ENCODE peak calls at places on chromosomes 11 and 22, in seven cellular contexts. Y is dorsolateral prefrontal cortex, F is pancreas, O is WERI-Rb-1, G is A549, B is heart right ventricle, R is sigmoid colon. S is an unnamed sample.

GRCh38 chr11:10777806-10778205 is 26.8 kb downstream of the CTR9 start:
- DNase-seq in Y (no peak), F (no peak), O (no peak), G (no peak), B (no peak), R (no peak), S (no peak)

GRCh38 chr22:22705328-22706100 is 61.1 kb downstream of the GGTLC2 start:
- DNase-seq in Y (no peak), F (no peak), O (no peak), G (no peak), B (no peak), R (no peak), S (no peak)

GRCh38 chr11:77467993-77468392 is 5.9 kb downstream of the PAK1 start:
- DNase-seq in Y (no peak), F (no peak), O (no peak), G (no peak), B (no peak), R (no peak), S (no peak)

GRCh38 chr11:72072348-72072747 is 8.0 kb downstream of the NUMA1 start:
- DNase-seq in Y (no peak), F (no peak), O (no peak), G (no peak), B (no peak), R (no peak), S (no peak)

GRCh38 chr22:20021196-20022181 is 579 bp downstream of the TANGO2 start:
- DNase-seq in Y (peak), F (peak), O (no peak), G (no peak), B (peak), R (peak), S (no peak)

GRCh38 chr22:48429621-48430020 is 1398.1 kb downstream of the BRD1 start:
- DNase-seq in Y (peak), F (no peak), O (no peak), G (no peak), B (no peak), R (no peak), S (no peak)

GRCh38 chr11:119671561-119672015 is 57.4 kb downstream of the NECTIN1 start:
- DNase-seq in Y (peak), F (no peak), O (no peak), G (no peak), B (peak), R (no peak), S (no peak)

GRCh38 chr22:38923463-38924196 is 33.8 kb upstream of the APOBEC3A start:
- DNase-seq in Y (peak), F (peak), O (peak), G (peak), B (peak), R (peak), S (peak)

GRCh38 chr11:106032861-106033260 is 10.8 kb upstream of the MSANTD4 start:
- DNase-seq in Y (no peak), F (no peak), O (no peak), G (no peak), B (no peak), R (no peak), S (no peak)

GRCh38 chr22:29555065-29555644 is 1.6 kb upstream of the THOC5 start:
- DNase-seq in Y (no peak), F (no peak), O (no peak), G (no peak), B (peak), R (no peak), S (no peak)

GRCh38 chr11:35307221-35307621 is 112.1 kb downstream of the SLC1A2 start:
- DNase-seq in Y (peak), F (no peak), O (no peak), G (no peak), B (no peak), R (no peak), S (no peak)

GRCh38 chr22:24088796-24089195 is 77.7 kb downstream of the CABIN1 start:
- DNase-seq in Y (no peak), F (no peak), O (peak), G (no peak), B (no peak), R (peak), S (no peak)

GRCh38 chr11:57983211-57983610 is 40.5 kb upstream of the OR9Q1 start:
- DNase-seq in Y (no peak), F (no peak), O (no peak), G (no peak), B (no peak), R (no peak), S (no peak)

GRCh38 chr22:17112491-17113042 is 8.6 kb downstream of the TMEM121B start:
- DNase-seq in Y (no peak), F (no peak), O (no peak), G (no peak), B (no peak), R (peak), S (no peak)

GRCh38 chr11:130611791-130612251 is 163.4 kb downstream of the ADAMTS15 start:
- DNase-seq in Y (no peak), F (no peak), O (no peak), G (peak), B (no peak), R (no peak), S (no peak)

GRCh38 chr11:129386795-129387390 is 11.2 kb downstream of the BARX2 start:
- DNase-seq in Y (no peak), F (no peak), O (no peak), G (no peak), B (no peak), R (no peak), S (no peak)

GRCh38 chr22:42452916-42453315 is 20.7 kb upstream of the NFAM1 start:
- DNase-seq in Y (no peak), F (no peak), O (no peak), G (no peak), B (no peak), R (no peak), S (no peak)

GRCh38 chr22:43731986-43732385 is 80.1 kb downstream of the EFCAB6 start:
- DNase-seq in Y (no peak), F (no peak), O (no peak), G (no peak), B (no peak), R (no peak), S (no peak)

GRCh38 chr22:22246706-22247105 is 2.1 kb downstream of the VPREB1 start:
- DNase-seq in Y (no peak), F (no peak), O (no peak), G (no peak), B (no peak), R (no peak), S (no peak)

GRCh38 chr11:68053117-68053516 is 14.3 kb downstream of the TCIRG1 start:
- DNase-seq in Y (no peak), F (no peak), O (no peak), G (no peak), B (no peak), R (no peak), S (no peak)

GRCh38 chr11:62830904-62831519 is 839 bp downstream of the STX5 start:
- DNase-seq in Y (no peak), F (no peak), O (no peak), G (no peak), B (no peak), R (peak), S (no peak)

GRCh38 chr11:26332572-26332915 is 614 bp downstream of the ANO3 start:
- DNase-seq in Y (no peak), F (no peak), O (no peak), G (no peak), B (no peak), R (no peak), S (no peak)

GRCh38 chr11:58788355-58789023 is 56.0 kb downstream of the GLYATL2 start:
- DNase-seq in Y (no peak), F (no peak), O (peak), G (peak), B (peak), R (no peak), S (peak)

GRCh38 chr11:58334708-58335107 is 24.2 kb downstream of the OR5B17 start:
- DNase-seq in Y (no peak), F (no peak), O (no peak), G (no peak), B (no peak), R (no peak), S (peak)

GRCh38 chr11:70860855-70861254 is 391.5 kb downstream of the SHANK2 start:
- DNase-seq in Y (no peak), F (no peak), O (peak), G (no peak), B (no peak), R (no peak), S (no peak)

GRCh38 chr11:112300094-112300786 is 39.6 kb upstream of the PLET1 start:
- DNase-seq in Y (no peak), F (no peak), O (no peak), G (no peak), B (no peak), R (no peak), S (no peak)

GRCh38 chr11:112297248-112297866 is 36.7 kb upstream of the PLET1 start:
- DNase-seq in Y (no peak), F (no peak), O (no peak), G (no peak), B (no peak), R (no peak), S (no peak)

GRCh38 chr11:112294688-112295340 is 34.2 kb upstream of the PLET1 start:
- DNase-seq in Y (no peak), F (no peak), O (no peak), G (no peak), B (no peak), R (peak), S (no peak)

GRCh38 chr11:112296044-112296443 is 35.4 kb upstream of the PLET1 start:
- DNase-seq in Y (no peak), F (no peak), O (no peak), G (no peak), B (no peak), R (no peak), S (no peak)

GRCh38 chr11:112298535-112298934 is 37.9 kb upstream of the PLET1 start:
- DNase-seq in Y (no peak), F (no peak), O (no peak), G (no peak), B (peak), R (no peak), S (no peak)
- H3K27ac ChIP-seq in Y (no peak), F (no peak), O (no peak), G (no peak), B (no peak), R (peak), S (no peak)

GRCh38 chr11:65573391-65574146 is 1.2 kb downstream of the FAM89B start:
- DNase-seq in Y (no peak), F (no peak), O (no peak), G (no peak), B (no peak), R (peak), S (no peak)
- H3K4me3 ChIP-seq in Y (peak), F (peak), O (peak), G (peak), B (peak), R (peak), S (peak)

GRCh38 chr11:45105233-45105992 is 41.0 kb upstream of the PRDM11 start:
- DNase-seq in Y (peak), F (peak), O (peak), G (peak), B (peak), R (peak), S (no peak)

GRCh38 chr11:45104790-45105084 is 41.7 kb upstream of the PRDM11 start:
- DNase-seq in Y (no peak), F (no peak), O (no peak), G (no peak), B (no peak), R (no peak), S (no peak)

GRCh38 chr11:45102361-45102809 is 44.1 kb upstream of the PRDM11 start:
- DNase-seq in Y (no peak), F (no peak), O (no peak), G (no peak), B (no peak), R (no peak), S (no peak)

GRCh38 chr11:45104006-45104789 is 42.2 kb upstream of the PRDM11 start:
- DNase-seq in Y (no peak), F (no peak), O (no peak), G (no peak), B (no peak), R (no peak), S (no peak)

DNA sequence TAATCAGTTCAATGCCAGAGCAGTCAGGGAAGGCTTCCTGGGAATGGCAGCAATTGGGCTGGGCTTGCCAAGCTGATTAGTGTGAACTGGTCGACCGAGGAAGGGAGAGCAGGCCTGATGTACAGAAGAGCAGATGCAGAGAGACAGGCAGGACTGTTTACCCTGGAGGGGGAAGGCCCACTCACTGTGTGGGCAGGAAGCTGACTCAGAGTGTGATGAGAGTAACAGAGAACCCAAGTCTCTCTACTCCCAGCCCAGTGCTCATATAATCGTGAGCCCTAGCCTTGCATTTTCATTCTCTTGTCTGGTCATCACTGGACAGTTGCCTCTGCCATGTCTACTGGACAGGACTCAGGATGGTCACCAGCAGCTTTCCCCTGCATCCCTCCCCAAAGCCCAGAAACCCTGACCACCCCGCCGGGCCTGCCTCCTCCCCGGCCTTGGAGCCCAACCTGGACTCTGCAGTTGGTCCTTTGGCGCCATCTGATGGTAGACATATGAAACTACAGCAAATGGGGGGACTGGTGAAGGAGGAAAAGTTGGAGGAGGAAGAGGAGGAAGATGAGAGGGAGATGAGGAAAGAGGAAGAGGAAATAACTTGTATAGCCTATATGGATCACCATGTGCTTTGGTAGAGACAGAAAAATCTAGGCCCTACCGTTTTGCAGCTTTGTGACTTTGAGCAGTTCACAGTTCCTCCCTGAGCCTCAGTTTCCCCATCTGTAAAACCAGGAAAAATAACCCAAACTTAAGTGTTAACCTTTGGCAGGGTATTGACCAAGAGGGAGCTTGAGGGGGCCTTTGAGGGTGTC is 43.4 kb upstream of the PRDM11 start:
- DNase-seq in Y (no peak), F (peak), O (peak), G (peak), B (peak), R (peak), S (peak)
- H3K27ac ChIP-seq in Y (no peak), F (no peak), O (no peak), G (peak), B (no peak), R (no peak), S (no peak)

GRCh38 chr11:65429724-65430405 is 7.3 kb downstream of the NEAT1 start:
- DNase-seq in Y (no peak), F (peak), O (no peak), G (no peak), B (peak), R (peak), S (no peak)
- H3K4me3 ChIP-seq in Y (peak), F (no peak), O (no peak), G (peak), B (peak), R (peak), S (peak)

GRCh38 chr22:50261615-50262459 is at the start of gene MAPK12:
- DNase-seq in Y (no peak), F (no peak), O (peak), G (no peak), B (no peak), R (no peak), S (no peak)
- H3K27ac ChIP-seq in Y (peak), F (no peak), O (peak), G (peak), B (peak), R (peak), S (no peak)

DNA sequence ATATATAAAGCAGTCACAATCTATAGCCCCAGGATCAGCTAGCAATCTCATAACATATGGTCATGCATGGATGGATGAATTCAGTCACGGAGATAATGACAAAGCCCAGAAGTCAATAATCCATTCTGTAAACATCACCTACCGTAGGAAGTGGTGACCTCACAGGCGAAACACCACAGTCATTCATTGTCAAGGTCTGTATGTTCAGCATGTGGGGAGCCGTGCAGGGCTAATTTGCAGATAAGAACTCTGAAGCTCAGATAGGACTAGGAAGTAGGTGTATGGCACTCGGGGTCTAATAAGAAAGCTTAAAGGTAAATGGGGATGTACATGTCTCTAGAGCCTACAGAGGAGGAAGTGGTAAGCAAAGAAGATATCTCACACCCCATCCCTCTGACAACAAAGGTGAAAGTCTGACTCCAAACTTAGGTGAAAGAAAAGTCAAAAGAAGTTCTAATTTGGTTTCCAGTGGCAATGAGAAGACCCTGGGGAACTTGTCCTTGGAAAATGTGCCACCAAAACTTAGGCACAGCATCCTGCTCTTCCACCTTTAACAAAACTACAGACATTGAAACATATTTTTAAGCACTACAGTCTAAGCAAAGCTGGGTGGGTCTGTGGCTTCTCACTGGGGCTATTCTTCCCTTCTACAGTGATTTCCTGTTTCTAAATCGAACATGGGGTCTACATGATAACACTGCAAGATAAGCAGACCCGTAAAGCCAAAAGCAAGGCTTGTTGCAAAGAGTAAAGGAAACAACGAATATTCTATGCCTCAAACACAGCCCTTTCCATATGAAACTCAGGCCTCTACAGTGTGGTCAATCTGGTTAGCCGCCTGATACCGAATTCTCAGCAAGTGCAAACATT is 5.2 kb downstream of the CRTAM start:
- DNase-seq in Y (no peak), F (no peak), O (peak), G (no peak), B (no peak), R (no peak), S (no peak)
- H3K4me3 ChIP-seq in Y (no peak), F (no peak), O (no peak), G (no peak), B (no peak), R (no peak), S (no peak)

DNA sequence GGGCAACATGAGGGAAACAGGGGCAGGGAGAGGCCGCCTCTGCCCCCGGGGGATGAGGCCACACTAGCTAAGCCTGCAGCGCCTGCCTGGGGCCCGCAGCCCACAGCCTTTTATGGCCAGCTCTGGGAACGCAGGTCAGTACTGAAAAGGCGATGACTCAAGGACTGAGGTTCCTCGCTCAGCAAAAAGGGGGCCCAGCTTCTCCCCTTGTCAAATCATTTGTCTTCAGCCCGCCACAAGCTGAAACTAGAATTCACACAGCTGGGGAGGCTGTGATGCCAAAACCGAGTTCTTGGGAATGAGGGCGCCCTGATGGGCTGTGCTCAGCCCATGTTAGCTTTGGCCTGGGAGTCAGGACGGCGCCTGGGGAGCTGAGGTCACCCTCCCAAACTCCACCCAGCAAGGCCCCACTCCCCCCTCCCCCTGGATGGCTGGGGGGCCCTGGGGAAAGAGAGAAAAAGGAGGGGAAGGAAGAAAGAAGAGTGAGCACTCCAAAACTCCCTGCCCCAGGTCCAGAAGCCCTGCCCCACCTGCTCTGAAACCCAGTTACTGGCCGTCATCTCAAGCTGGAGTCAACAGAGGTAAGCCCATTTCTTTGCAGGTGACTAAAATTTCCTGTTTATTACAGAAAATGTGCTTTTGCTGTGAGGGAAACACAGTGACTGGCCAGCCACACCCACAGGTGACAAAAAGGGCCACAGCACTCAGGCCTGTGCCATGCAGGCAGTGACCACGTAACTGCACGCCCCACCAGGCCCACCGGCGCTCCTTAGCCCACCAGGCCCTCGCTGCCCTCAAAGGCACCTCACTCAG is 13.7 kb downstream of the EHD1 start:
- DNase-seq in Y (no peak), F (no peak), O (no peak), G (no peak), B (peak), R (peak), S (no peak)
- H3K27ac ChIP-seq in Y (peak), F (peak), O (peak), G (peak), B (peak), R (peak), S (peak)

GRCh38 chr11:719214-720016 is 13.4 kb downstream of the EPS8L2 start:
- DNase-seq in Y (no peak), F (peak), O (no peak), G (no peak), B (no peak), R (no peak), S (no peak)

GRCh38 chr11:721913-722811 is 16.1 kb downstream of the EPS8L2 start:
- DNase-seq in Y (no peak), F (peak), O (peak), G (no peak), B (no peak), R (no peak), S (no peak)

GRCh38 chr11:721347-721912 is 15.4 kb downstream of the EPS8L2 start:
- DNase-seq in Y (no peak), F (no peak), O (no peak), G (no peak), B (no peak), R (no peak), S (no peak)

GRCh38 chr11:720017-720641 is 14.1 kb downstream of the EPS8L2 start:
- DNase-seq in Y (no peak), F (peak), O (no peak), G (no peak), B (no peak), R (no peak), S (no peak)

DNA sequence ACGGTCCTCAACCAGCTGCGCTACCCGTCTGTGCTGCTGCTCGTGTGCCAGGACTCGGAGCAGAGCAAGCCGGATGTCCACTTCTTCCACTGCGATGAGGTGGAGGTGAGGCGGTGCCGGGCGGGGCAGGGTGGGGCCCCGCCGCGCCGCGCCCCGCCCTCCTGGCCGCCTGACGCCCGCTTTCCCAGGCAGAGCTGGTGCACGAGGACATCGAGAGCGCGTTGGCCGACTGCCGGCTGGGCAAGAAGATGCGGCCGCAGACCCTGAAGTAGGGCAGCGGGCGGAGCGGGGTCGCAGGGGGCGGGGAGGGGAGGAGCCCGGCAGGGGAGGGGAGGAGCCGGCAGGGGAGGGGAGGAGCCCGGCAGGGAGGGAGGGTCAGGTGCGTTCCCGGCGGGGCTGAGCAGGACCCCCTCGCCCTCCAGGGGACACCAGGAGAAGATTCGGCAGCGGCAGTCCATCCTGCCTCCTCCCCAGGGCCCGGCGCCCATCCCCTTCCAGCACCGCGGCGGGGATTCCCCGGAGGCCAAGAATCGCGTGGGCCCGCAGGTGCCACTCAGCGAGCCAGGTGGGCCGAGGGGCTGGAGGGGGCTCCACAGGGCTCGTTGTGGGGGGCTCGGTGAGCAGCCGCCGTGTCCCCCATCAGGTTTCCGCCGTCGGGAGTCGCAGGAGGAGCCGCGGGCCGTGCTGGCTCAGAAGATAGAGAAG is 14.8 kb downstream of the EPS8L2 start:
- DNase-seq in Y (no peak), F (peak), O (peak), G (no peak), B (no peak), R (no peak), S (no peak)
- H3K4me3 ChIP-seq in Y (peak), F (no peak), O (peak), G (no peak), B (no peak), R (peak), S (no peak)